ENCODE peak calls at places on chromosomes 13 and 19, in six cellular contexts. One of them, this sample, is unnamed.
A peak's percentile ranks its signal among the peaks of the same experiment; 100 is the strongest.

GRCh38 chr19:18292810-18293641 is 11.6 kb upstream of the JUND start:
- DNase-seq in stimulated activated CD4-positive, alpha-beta T cell treated with anti-CD3 and anti-CD28 coated beads, TNF-alpha, amount 100 ng/mL, for 1 hour: no peak
- DNase-seq in activated CD4-positive, alpha-beta T cell treated with anti-CD3 and anti-CD28 coated beads for 24 hours: no peak
- DNase-seq in EL: peak; percentile 60
- DNase-seq in activated T-cell treated with anti-CD3 and anti-CD28 coated beads for 24 hours: no peak
- DNase-seq in A673: peak; percentile 94
- DNase-seq in this sample: peak; percentile 21

GRCh38 chr13:105213512-105213911 is 1322.0 kb downstream of the EFNB2 start:
- DNase-seq in activated T-cell treated with anti-CD3 and anti-CD28 coated beads for 24 hours: no peak
- DNase-seq in stimulated activated CD4-positive, alpha-beta T cell treated with anti-CD3 and anti-CD28 coated beads, TNF-alpha, amount 100 ng/mL, for 1 hour: no peak
- DNase-seq in A673: no peak
- DNase-seq in activated CD4-positive, alpha-beta T cell treated with anti-CD3 and anti-CD28 coated beads for 24 hours: no peak
- DNase-seq in EL: no peak
- DNase-seq in this sample: no peak

GRCh38 chr13:74667656-74668055 is 533.5 kb upstream of the KLF12 start:
- DNase-seq in activated T-cell treated with anti-CD3 and anti-CD28 coated beads for 24 hours: no peak
- DNase-seq in stimulated activated CD4-positive, alpha-beta T cell treated with anti-CD3 and anti-CD28 coated beads, TNF-alpha, amount 100 ng/mL, for 1 hour: no peak
- DNase-seq in activated CD4-positive, alpha-beta T cell treated with anti-CD3 and anti-CD28 coated beads for 24 hours: no peak
- DNase-seq in EL: no peak
- DNase-seq in A673: no peak
- DNase-seq in this sample: no peak

GRCh38 chr13:97468331-97468730 is 34.4 kb downstream of the RAP2A start:
- DNase-seq in activated CD4-positive, alpha-beta T cell treated with anti-CD3 and anti-CD28 coated beads for 24 hours: no peak
- DNase-seq in stimulated activated CD4-positive, alpha-beta T cell treated with anti-CD3 and anti-CD28 coated beads, TNF-alpha, amount 100 ng/mL, for 1 hour: no peak
- DNase-seq in activated T-cell treated with anti-CD3 and anti-CD28 coated beads for 24 hours: no peak
- DNase-seq in EL: no peak
- DNase-seq in A673: peak; percentile 68
- DNase-seq in this sample: no peak

GRCh38 chr13:32932376-32932775 is 83.8 kb upstream of the KL start:
- DNase-seq in stimulated activated CD4-positive, alpha-beta T cell treated with anti-CD3 and anti-CD28 coated beads, TNF-alpha, amount 100 ng/mL, for 1 hour: no peak
- DNase-seq in A673: no peak
- DNase-seq in activated CD4-positive, alpha-beta T cell treated with anti-CD3 and anti-CD28 coated beads for 24 hours: no peak
- DNase-seq in EL: no peak
- DNase-seq in activated T-cell treated with anti-CD3 and anti-CD28 coated beads for 24 hours: no peak
- DNase-seq in this sample: no peak

GRCh38 chr13:32955881-32956594 is 60.2 kb upstream of the KL start:
- DNase-seq in A673: peak; percentile 80
- DNase-seq in stimulated activated CD4-positive, alpha-beta T cell treated with anti-CD3 and anti-CD28 coated beads, TNF-alpha, amount 100 ng/mL, for 1 hour: no peak
- DNase-seq in activated CD4-positive, alpha-beta T cell treated with anti-CD3 and anti-CD28 coated beads for 24 hours: no peak
- DNase-seq in activated T-cell treated with anti-CD3 and anti-CD28 coated beads for 24 hours: no peak
- DNase-seq in EL: no peak
- DNase-seq in this sample: no peak

GRCh38 chr19:6963937-6964336 is 57.3 kb downstream of the MBD3L2B start:
- DNase-seq in activated T-cell treated with anti-CD3 and anti-CD28 coated beads for 24 hours: peak; percentile 23
- DNase-seq in EL: no peak
- DNase-seq in activated CD4-positive, alpha-beta T cell treated with anti-CD3 and anti-CD28 coated beads for 24 hours: peak; percentile 36
- DNase-seq in stimulated activated CD4-positive, alpha-beta T cell treated with anti-CD3 and anti-CD28 coated beads, TNF-alpha, amount 100 ng/mL, for 1 hour: no peak
- DNase-seq in A673: peak; percentile 39
- DNase-seq in this sample: no peak

GRCh38 chr13:28659611-28659970 is 661 bp downstream of the POMP start:
- DNase-seq in stimulated activated CD4-positive, alpha-beta T cell treated with anti-CD3 and anti-CD28 coated beads, TNF-alpha, amount 100 ng/mL, for 1 hour: no peak
- DNase-seq in activated T-cell treated with anti-CD3 and anti-CD28 coated beads for 24 hours: peak; percentile 15
- DNase-seq in activated CD4-positive, alpha-beta T cell treated with anti-CD3 and anti-CD28 coated beads for 24 hours: peak; percentile 7
- DNase-seq in A673: no peak
- DNase-seq in EL: peak; percentile 60
- DNase-seq in this sample: no peak

GRCh38 chr13:21124853-21125252 is 51.5 kb downstream of the SKA3 start:
- DNase-seq in EL: peak; percentile 59
- DNase-seq in stimulated activated CD4-positive, alpha-beta T cell treated with anti-CD3 and anti-CD28 coated beads, TNF-alpha, amount 100 ng/mL, for 1 hour: no peak
- DNase-seq in A673: peak; percentile 97
- DNase-seq in activated T-cell treated with anti-CD3 and anti-CD28 coated beads for 24 hours: no peak
- DNase-seq in activated CD4-positive, alpha-beta T cell treated with anti-CD3 and anti-CD28 coated beads for 24 hours: no peak
- DNase-seq in this sample: no peak

GRCh38 chr19:15101479-15102082 is 5.6 kb upstream of the SYDE1 start:
- DNase-seq in activated CD4-positive, alpha-beta T cell treated with anti-CD3 and anti-CD28 coated beads for 24 hours: peak; percentile 49
- DNase-seq in activated T-cell treated with anti-CD3 and anti-CD28 coated beads for 24 hours: peak; percentile 48
- DNase-seq in EL: peak; percentile 50
- DNase-seq in stimulated activated CD4-positive, alpha-beta T cell treated with anti-CD3 and anti-CD28 coated beads, TNF-alpha, amount 100 ng/mL, for 1 hour: peak; percentile 15
- DNase-seq in A673: peak; percentile 61
- DNase-seq in this sample: no peak

GRCh38 chr19:10318807-10319426 is 3.1 kb upstream of the FDX2 start:
- DNase-seq in EL: no peak
- DNase-seq in activated CD4-positive, alpha-beta T cell treated with anti-CD3 and anti-CD28 coated beads for 24 hours: no peak
- DNase-seq in A673: no peak
- DNase-seq in stimulated activated CD4-positive, alpha-beta T cell treated with anti-CD3 and anti-CD28 coated beads, TNF-alpha, amount 100 ng/mL, for 1 hour: no peak
- DNase-seq in activated T-cell treated with anti-CD3 and anti-CD28 coated beads for 24 hours: no peak
- DNase-seq in this sample: no peak

GRCh38 chr19:7470540-7471305 is 18.1 kb downstream of the PEX11G start:
- DNase-seq in A673: no peak
- DNase-seq in activated CD4-positive, alpha-beta T cell treated with anti-CD3 and anti-CD28 coated beads for 24 hours: no peak
- DNase-seq in activated T-cell treated with anti-CD3 and anti-CD28 coated beads for 24 hours: no peak
- DNase-seq in EL: no peak
- DNase-seq in stimulated activated CD4-positive, alpha-beta T cell treated with anti-CD3 and anti-CD28 coated beads, TNF-alpha, amount 100 ng/mL, for 1 hour: no peak
- DNase-seq in this sample: no peak

GRCh38 chr19:32558607-32559228 is 22.3 kb upstream of the PDCD5 start:
- DNase-seq in A673: no peak
- DNase-seq in activated T-cell treated with anti-CD3 and anti-CD28 coated beads for 24 hours: no peak
- DNase-seq in activated CD4-positive, alpha-beta T cell treated with anti-CD3 and anti-CD28 coated beads for 24 hours: no peak
- DNase-seq in EL: no peak
- DNase-seq in stimulated activated CD4-positive, alpha-beta T cell treated with anti-CD3 and anti-CD28 coated beads, TNF-alpha, amount 100 ng/mL, for 1 hour: no peak
- DNase-seq in this sample: no peak

GRCh38 chr13:41603917-41604316 is 146.6 kb downstream of the RGCC start:
- DNase-seq in activated CD4-positive, alpha-beta T cell treated with anti-CD3 and anti-CD28 coated beads for 24 hours: no peak
- DNase-seq in stimulated activated CD4-positive, alpha-beta T cell treated with anti-CD3 and anti-CD28 coated beads, TNF-alpha, amount 100 ng/mL, for 1 hour: no peak
- DNase-seq in A673: peak; percentile 17
- DNase-seq in EL: peak; percentile 60
- DNase-seq in activated T-cell treated with anti-CD3 and anti-CD28 coated beads for 24 hours: peak; percentile 2
- DNase-seq in this sample: no peak

GRCh38 chr19:15184776-15185175 is 16.0 kb downstream of the NOTCH3 start:
- DNase-seq in EL: no peak
- DNase-seq in activated T-cell treated with anti-CD3 and anti-CD28 coated beads for 24 hours: no peak
- DNase-seq in activated CD4-positive, alpha-beta T cell treated with anti-CD3 and anti-CD28 coated beads for 24 hours: no peak
- DNase-seq in A673: no peak
- DNase-seq in stimulated activated CD4-positive, alpha-beta T cell treated with anti-CD3 and anti-CD28 coated beads, TNF-alpha, amount 100 ng/mL, for 1 hour: no peak
- DNase-seq in this sample: no peak

GRCh38 chr19:48393559-48394330 is at the start of gene GRIN2D:
- DNase-seq in stimulated activated CD4-positive, alpha-beta T cell treated with anti-CD3 and anti-CD28 coated beads, TNF-alpha, amount 100 ng/mL, for 1 hour: no peak
- DNase-seq in EL: no peak
- DNase-seq in activated CD4-positive, alpha-beta T cell treated with anti-CD3 and anti-CD28 coated beads for 24 hours: no peak
- DNase-seq in activated T-cell treated with anti-CD3 and anti-CD28 coated beads for 24 hours: no peak
- DNase-seq in A673: peak; percentile 72
- DNase-seq in this sample: no peak

GRCh38 chr19:2426661-2427322 is 594 bp downstream of the TIMM13 start:
- DNase-seq in activated CD4-positive, alpha-beta T cell treated with anti-CD3 and anti-CD28 coated beads for 24 hours: peak; percentile 42
- DNase-seq in A673: peak; percentile 64
- DNase-seq in stimulated activated CD4-positive, alpha-beta T cell treated with anti-CD3 and anti-CD28 coated beads, TNF-alpha, amount 100 ng/mL, for 1 hour: no peak
- DNase-seq in activated T-cell treated with anti-CD3 and anti-CD28 coated beads for 24 hours: peak; percentile 37
- DNase-seq in EL: peak; percentile 52
- DNase-seq in this sample: no peak

GRCh38 chr19:12930002-12930645 is 3.4 kb downstream of the FARSA start:
- DNase-seq in stimulated activated CD4-positive, alpha-beta T cell treated with anti-CD3 and anti-CD28 coated beads, TNF-alpha, amount 100 ng/mL, for 1 hour: no peak
- DNase-seq in A673: no peak
- DNase-seq in activated CD4-positive, alpha-beta T cell treated with anti-CD3 and anti-CD28 coated beads for 24 hours: no peak
- DNase-seq in EL: no peak
- DNase-seq in activated T-cell treated with anti-CD3 and anti-CD28 coated beads for 24 hours: no peak
- DNase-seq in this sample: no peak

GRCh38 chr13:22422712-22423111 is 751.8 kb downstream of the FGF9 start:
- DNase-seq in EL: no peak
- DNase-seq in activated CD4-positive, alpha-beta T cell treated with anti-CD3 and anti-CD28 coated beads for 24 hours: no peak
- DNase-seq in A673: no peak
- DNase-seq in activated T-cell treated with anti-CD3 and anti-CD28 coated beads for 24 hours: no peak
- DNase-seq in stimulated activated CD4-positive, alpha-beta T cell treated with anti-CD3 and anti-CD28 coated beads, TNF-alpha, amount 100 ng/mL, for 1 hour: no peak
- DNase-seq in this sample: no peak

GRCh38 chr19:38394488-38394887 is 6.0 kb downstream of the SPRED3 start:
- DNase-seq in A673: peak; percentile 24
- DNase-seq in stimulated activated CD4-positive, alpha-beta T cell treated with anti-CD3 and anti-CD28 coated beads, TNF-alpha, amount 100 ng/mL, for 1 hour: no peak
- DNase-seq in activated CD4-positive, alpha-beta T cell treated with anti-CD3 and anti-CD28 coated beads for 24 hours: peak; percentile 48
- DNase-seq in activated T-cell treated with anti-CD3 and anti-CD28 coated beads for 24 hours: peak; percentile 68
- DNase-seq in EL: no peak
- DNase-seq in this sample: no peak

GRCh38 chr19:43777163-43777700 is 3.5 kb downstream of the KCNN4 start:
- DNase-seq in EL: peak; percentile 67
- DNase-seq in stimulated activated CD4-positive, alpha-beta T cell treated with anti-CD3 and anti-CD28 coated beads, TNF-alpha, amount 100 ng/mL, for 1 hour: no peak
- DNase-seq in activated T-cell treated with anti-CD3 and anti-CD28 coated beads for 24 hours: no peak
- DNase-seq in activated CD4-positive, alpha-beta T cell treated with anti-CD3 and anti-CD28 coated beads for 24 hours: no peak
- DNase-seq in A673: peak; percentile 58
- DNase-seq in this sample: no peak

GRCh38 chr19:55454787-55455243 is 6.6 kb downstream of the ISOC2 start:
- DNase-seq in activated CD4-positive, alpha-beta T cell treated with anti-CD3 and anti-CD28 coated beads for 24 hours: no peak
- DNase-seq in A673: peak; percentile 60
- DNase-seq in stimulated activated CD4-positive, alpha-beta T cell treated with anti-CD3 and anti-CD28 coated beads, TNF-alpha, amount 100 ng/mL, for 1 hour: no peak
- DNase-seq in EL: peak; percentile 51
- DNase-seq in activated T-cell treated with anti-CD3 and anti-CD28 coated beads for 24 hours: no peak
- DNase-seq in this sample: no peak

GRCh38 chr19:9936151-9937000 is at the start of gene OLFM2:
- DNase-seq in A673: peak; percentile 80
- DNase-seq in EL: no peak
- DNase-seq in activated CD4-positive, alpha-beta T cell treated with anti-CD3 and anti-CD28 coated beads for 24 hours: no peak
- DNase-seq in stimulated activated CD4-positive, alpha-beta T cell treated with anti-CD3 and anti-CD28 coated beads, TNF-alpha, amount 100 ng/mL, for 1 hour: no peak
- DNase-seq in activated T-cell treated with anti-CD3 and anti-CD28 coated beads for 24 hours: no peak
- DNase-seq in this sample: no peak

GRCh38 chr13:92573467-92574057 is 653.0 kb upstream of the GPC6 start:
- DNase-seq in activated CD4-positive, alpha-beta T cell treated with anti-CD3 and anti-CD28 coated beads for 24 hours: no peak
- DNase-seq in activated T-cell treated with anti-CD3 and anti-CD28 coated beads for 24 hours: no peak
- DNase-seq in stimulated activated CD4-positive, alpha-beta T cell treated with anti-CD3 and anti-CD28 coated beads, TNF-alpha, amount 100 ng/mL, for 1 hour: no peak
- DNase-seq in EL: peak; percentile 0
- DNase-seq in A673: peak; percentile 69
- DNase-seq in this sample: no peak

GRCh38 chr13:33784738-33785137 is 33.2 kb upstream of the RFC3 start:
- DNase-seq in activated T-cell treated with anti-CD3 and anti-CD28 coated beads for 24 hours: no peak
- DNase-seq in A673: no peak
- DNase-seq in stimulated activated CD4-positive, alpha-beta T cell treated with anti-CD3 and anti-CD28 coated beads, TNF-alpha, amount 100 ng/mL, for 1 hour: no peak
- DNase-seq in EL: no peak
- DNase-seq in activated CD4-positive, alpha-beta T cell treated with anti-CD3 and anti-CD28 coated beads for 24 hours: no peak
- DNase-seq in this sample: no peak

GRCh38 chr13:34308725-34309124 is 490.8 kb downstream of the RFC3 start:
- DNase-seq in EL: peak; percentile 9
- DNase-seq in activated CD4-positive, alpha-beta T cell treated with anti-CD3 and anti-CD28 coated beads for 24 hours: no peak
- DNase-seq in A673: no peak
- DNase-seq in stimulated activated CD4-positive, alpha-beta T cell treated with anti-CD3 and anti-CD28 coated beads, TNF-alpha, amount 100 ng/mL, for 1 hour: no peak
- DNase-seq in activated T-cell treated with anti-CD3 and anti-CD28 coated beads for 24 hours: no peak
- DNase-seq in this sample: no peak

GRCh38 chr19:1465191-1466016 is 13.6 kb downstream of the C19orf25 start:
- DNase-seq in activated T-cell treated with anti-CD3 and anti-CD28 coated beads for 24 hours: no peak
- DNase-seq in A673: peak; percentile 59
- DNase-seq in stimulated activated CD4-positive, alpha-beta T cell treated with anti-CD3 and anti-CD28 coated beads, TNF-alpha, amount 100 ng/mL, for 1 hour: no peak
- DNase-seq in EL: no peak
- DNase-seq in activated CD4-positive, alpha-beta T cell treated with anti-CD3 and anti-CD28 coated beads for 24 hours: no peak
- DNase-seq in this sample: peak; percentile 55

GRCh38 chr19:4987692-4988370 is 18.9 kb downstream of the KDM4B start:
- DNase-seq in activated T-cell treated with anti-CD3 and anti-CD28 coated beads for 24 hours: no peak
- DNase-seq in activated CD4-positive, alpha-beta T cell treated with anti-CD3 and anti-CD28 coated beads for 24 hours: no peak
- DNase-seq in A673: no peak
- DNase-seq in EL: no peak
- DNase-seq in stimulated activated CD4-positive, alpha-beta T cell treated with anti-CD3 and anti-CD28 coated beads, TNF-alpha, amount 100 ng/mL, for 1 hour: no peak
- DNase-seq in this sample: no peak

GRCh38 chr13:45623516-45624090 is 8.1 kb upstream of the ERICH6B start:
- DNase-seq in stimulated activated CD4-positive, alpha-beta T cell treated with anti-CD3 and anti-CD28 coated beads, TNF-alpha, amount 100 ng/mL, for 1 hour: no peak
- DNase-seq in A673: peak; percentile 57
- DNase-seq in activated T-cell treated with anti-CD3 and anti-CD28 coated beads for 24 hours: no peak
- DNase-seq in activated CD4-positive, alpha-beta T cell treated with anti-CD3 and anti-CD28 coated beads for 24 hours: no peak
- DNase-seq in EL: peak; percentile 26
- DNase-seq in this sample: no peak

GRCh38 chr19:46668662-46669061 is 7.7 kb upstream of the DACT3 start:
- DNase-seq in stimulated activated CD4-positive, alpha-beta T cell treated with anti-CD3 and anti-CD28 coated beads, TNF-alpha, amount 100 ng/mL, for 1 hour: no peak
- DNase-seq in A673: no peak
- DNase-seq in activated T-cell treated with anti-CD3 and anti-CD28 coated beads for 24 hours: no peak
- DNase-seq in activated CD4-positive, alpha-beta T cell treated with anti-CD3 and anti-CD28 coated beads for 24 hours: no peak
- DNase-seq in EL: no peak
- DNase-seq in this sample: no peak

GRCh38 chr13:78161266-78161665 is 242.6 kb upstream of the EDNRB start:
- DNase-seq in EL: no peak
- DNase-seq in stimulated activated CD4-positive, alpha-beta T cell treated with anti-CD3 and anti-CD28 coated beads, TNF-alpha, amount 100 ng/mL, for 1 hour: no peak
- DNase-seq in activated T-cell treated with anti-CD3 and anti-CD28 coated beads for 24 hours: no peak
- DNase-seq in activated CD4-positive, alpha-beta T cell treated with anti-CD3 and anti-CD28 coated beads for 24 hours: no peak
- DNase-seq in A673: no peak
- DNase-seq in this sample: no peak

GRCh38 chr13:97976551-97977375 is 23.3 kb downstream of the IPO5 start:
- DNase-seq in activated CD4-positive, alpha-beta T cell treated with anti-CD3 and anti-CD28 coated beads for 24 hours: peak; percentile 1
- DNase-seq in A673: peak; percentile 45
- DNase-seq in EL: no peak
- DNase-seq in stimulated activated CD4-positive, alpha-beta T cell treated with anti-CD3 and anti-CD28 coated beads, TNF-alpha, amount 100 ng/mL, for 1 hour: no peak
- DNase-seq in activated T-cell treated with anti-CD3 and anti-CD28 coated beads for 24 hours: peak; percentile 2
- DNase-seq in this sample: no peak

This sample was measured in cerebellar nuclear complex.